ENCODE peak calls at places on chromosomes 5 and 9, in five cellular contexts. One of them, this sample, is unnamed.

GRCh38 chr9:133735415-133735775 is 2.8 kb downstream of the SARDH start:
- DNase-seq in substantia nigra: no peak
- DNase-seq in heart right ventricle: no peak
- DNase-seq in GM23248: no peak
- DNase-seq in CD8-positive, alpha-beta T cell: no peak
- DNase-seq in this sample: no peak

GRCh38 chr9:91374939-91375338 is 13.2 kb upstream of the AUH start:
- DNase-seq in substantia nigra: no peak
- DNase-seq in heart right ventricle: no peak
- DNase-seq in GM23248: peak; percentile 73
- DNase-seq in CD8-positive, alpha-beta T cell: no peak
- DNase-seq in this sample: no peak

GRCh38 chr9:127188396-127188795 is 66.0 kb upstream of the ANGPTL2 start:
- DNase-seq in substantia nigra: no peak
- DNase-seq in heart right ventricle: no peak
- DNase-seq in GM23248: no peak
- DNase-seq in CD8-positive, alpha-beta T cell: no peak
- DNase-seq in this sample: no peak

GRCh38 chr9:11233693-11234092 is 620.9 kb upstream of the PTPRD start:
- DNase-seq in substantia nigra: no peak
- DNase-seq in heart right ventricle: no peak
- DNase-seq in GM23248: no peak
- DNase-seq in CD8-positive, alpha-beta T cell: no peak
- DNase-seq in this sample: no peak

GRCh38 chr9:38066907-38067610 is 2.0 kb downstream of the SHB start:
- DNase-seq in substantia nigra: no peak
- DNase-seq in heart right ventricle: peak; percentile 57
- DNase-seq in GM23248: peak; percentile 63
- DNase-seq in CD8-positive, alpha-beta T cell: peak; percentile 27
- DNase-seq in this sample: no peak

GRCh38 chr9:133107245-133107722 is 13.8 kb downstream of the RALGDS start:
- DNase-seq in substantia nigra: no peak
- DNase-seq in heart right ventricle: no peak
- DNase-seq in GM23248: no peak
- DNase-seq in CD8-positive, alpha-beta T cell: no peak
- DNase-seq in this sample: no peak

GRCh38 chr5:35777358-35778087 is 79.2 kb upstream of the IL7R start:
- DNase-seq in substantia nigra: no peak
- DNase-seq in heart right ventricle: no peak
- DNase-seq in GM23248: peak; percentile 96
- DNase-seq in CD8-positive, alpha-beta T cell: peak; percentile 72
- DNase-seq in this sample: peak; percentile 51

GRCh38 chr5:153256-153655 is 38.0 kb upstream of the LRRC14B start:
- DNase-seq in substantia nigra: no peak
- DNase-seq in heart right ventricle: no peak
- DNase-seq in GM23248: peak; percentile 48
- DNase-seq in CD8-positive, alpha-beta T cell: no peak
- DNase-seq in this sample: no peak

GRCh38 chr9:73133921-73134407 is 17.7 kb upstream of the ANXA1 start:
- DNase-seq in substantia nigra: no peak
- DNase-seq in heart right ventricle: no peak
- DNase-seq in GM23248: peak; percentile 76
- DNase-seq in CD8-positive, alpha-beta T cell: no peak
- DNase-seq in this sample: no peak

GRCh38 chr5:18745988-18746615 is 1111.8 kb downstream of the TAF11L14 start:
- DNase-seq in substantia nigra: no peak
- DNase-seq in heart right ventricle: no peak
- DNase-seq in GM23248: peak; percentile 17
- DNase-seq in CD8-positive, alpha-beta T cell: peak; percentile 47
- DNase-seq in this sample: peak; percentile 21

GRCh38 chr9:133490865-133491655 is 12.2 kb upstream of the SLC2A6 start:
- DNase-seq in substantia nigra: no peak
- DNase-seq in heart right ventricle: no peak
- DNase-seq in GM23248: no peak
- DNase-seq in CD8-positive, alpha-beta T cell: no peak
- DNase-seq in this sample: no peak

GRCh38 chr5:1199340-1199648 is 2.1 kb upstream of the SLC6A19 start:
- DNase-seq in substantia nigra: no peak
- DNase-seq in heart right ventricle: no peak
- DNase-seq in GM23248: no peak
- DNase-seq in CD8-positive, alpha-beta T cell: no peak
- DNase-seq in this sample: no peak

GRCh38 chr5:150063638-150064037 is 22.7 kb downstream of the CSF1R start:
- DNase-seq in substantia nigra: no peak
- DNase-seq in heart right ventricle: no peak
- DNase-seq in GM23248: no peak
- DNase-seq in CD8-positive, alpha-beta T cell: no peak
- DNase-seq in this sample: no peak
- H3K27ac ChIP-seq in substantia nigra: no peak overlapping the region
- H3K27ac ChIP-seq in heart right ventricle: no peak overlapping the region
- H3K27ac ChIP-seq in GM23248: no peak overlapping the region
- H3K27ac ChIP-seq in CD8-positive, alpha-beta T cell: no peak overlapping the region
- H3K27ac ChIP-seq in this sample: no peak overlapping the region

GRCh38 chr5:97183930-97184213 is 825 bp upstream of the RIOK2 start:
- DNase-seq in substantia nigra: no peak
- DNase-seq in heart right ventricle: no peak
- DNase-seq in GM23248: no peak
- DNase-seq in CD8-positive, alpha-beta T cell: no peak
- DNase-seq in this sample: no peak
- H3K27ac ChIP-seq in substantia nigra: peak overlapping the region; percentile 95
- H3K27ac ChIP-seq in heart right ventricle: peak overlapping the region; percentile 94
- H3K27ac ChIP-seq in GM23248: peak overlapping the region; percentile 97
- H3K27ac ChIP-seq in CD8-positive, alpha-beta T cell: peak overlapping the region; percentile 89
- H3K27ac ChIP-seq in this sample: peak overlapping the region; percentile 91

DNA sequence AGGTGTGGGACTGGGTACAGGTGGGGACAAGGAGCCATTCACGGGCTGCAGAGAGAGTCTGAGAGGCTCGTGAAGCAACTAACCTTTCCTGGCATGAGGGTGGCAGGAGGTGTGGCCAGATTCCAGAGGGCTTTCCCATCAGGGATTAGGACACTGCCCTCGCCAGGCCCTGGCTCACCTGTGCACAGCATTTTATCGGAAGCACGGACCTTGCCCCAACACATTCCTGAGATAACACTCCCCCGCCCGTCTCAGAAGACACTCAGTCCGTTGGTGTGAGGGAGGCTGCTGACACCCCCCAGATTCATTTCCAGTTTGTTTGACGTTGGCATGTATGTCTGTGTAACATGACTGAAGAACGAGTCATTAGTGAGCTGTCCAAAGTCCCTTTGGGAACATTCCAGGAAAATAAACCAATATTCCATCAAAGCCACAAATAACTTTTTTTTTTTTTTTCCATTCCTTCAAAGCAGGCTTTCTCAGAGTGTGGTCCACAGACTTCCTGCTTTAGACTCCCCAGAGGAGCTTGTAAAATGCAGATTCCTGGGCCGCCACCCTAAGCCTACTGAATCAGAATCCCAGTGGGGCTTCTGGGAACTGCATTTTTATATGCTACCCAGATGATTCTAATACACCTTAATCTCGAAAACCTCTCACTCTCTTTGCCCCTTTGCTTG is 23.4 kb downstream of the WWC1 start:
- DNase-seq in substantia nigra: no peak
- DNase-seq in heart right ventricle: no peak
- DNase-seq in GM23248: peak; percentile 94
- DNase-seq in CD8-positive, alpha-beta T cell: no peak
- DNase-seq in this sample: no peak
- H3K27ac ChIP-seq in substantia nigra: no peak overlapping the region
- H3K27ac ChIP-seq in heart right ventricle: no peak overlapping the region
- H3K27ac ChIP-seq in GM23248: peak overlapping the region; percentile 9
- H3K27ac ChIP-seq in CD8-positive, alpha-beta T cell: no peak overlapping the region
- H3K27ac ChIP-seq in this sample: no peak overlapping the region

GRCh38 chr5:157059891-157060290 is 975 bp upstream of the HAVCR1 start:
- DNase-seq in substantia nigra: no peak
- DNase-seq in heart right ventricle: no peak
- DNase-seq in GM23248: peak; percentile 60
- DNase-seq in CD8-positive, alpha-beta T cell: no peak
- DNase-seq in this sample: no peak
- H3K27ac ChIP-seq in substantia nigra: no peak overlapping the region
- H3K27ac ChIP-seq in heart right ventricle: no peak overlapping the region
- H3K27ac ChIP-seq in GM23248: no peak overlapping the region
- H3K27ac ChIP-seq in CD8-positive, alpha-beta T cell: no peak overlapping the region
- H3K27ac ChIP-seq in this sample: no peak overlapping the region

GRCh38 chr5:138180183-138180782 is 1.4 kb downstream of the KIF20A start:
- DNase-seq in substantia nigra: no peak
- DNase-seq in heart right ventricle: no peak
- DNase-seq in GM23248: peak; percentile 71
- DNase-seq in CD8-positive, alpha-beta T cell: no peak
- DNase-seq in this sample: no peak
- H3K27ac ChIP-seq in substantia nigra: no peak overlapping the region
- H3K27ac ChIP-seq in heart right ventricle: no peak overlapping the region
- H3K27ac ChIP-seq in GM23248: no peak overlapping the region
- H3K27ac ChIP-seq in CD8-positive, alpha-beta T cell: no peak overlapping the region
- H3K27ac ChIP-seq in this sample: no peak overlapping the region

GRCh38 chr5:119322312-119322947 is 33.4 kb upstream of the TNFAIP8 start:
- DNase-seq in substantia nigra: no peak
- DNase-seq in heart right ventricle: no peak
- DNase-seq in GM23248: no peak
- DNase-seq in CD8-positive, alpha-beta T cell: no peak
- DNase-seq in this sample: no peak
- H3K27ac ChIP-seq in substantia nigra: no peak overlapping the region
- H3K27ac ChIP-seq in heart right ventricle: peak overlapping the region; percentile 55
- H3K27ac ChIP-seq in GM23248: no peak overlapping the region
- H3K27ac ChIP-seq in CD8-positive, alpha-beta T cell: no peak overlapping the region
- H3K27ac ChIP-seq in this sample: peak overlapping the region; percentile 35

DNA sequence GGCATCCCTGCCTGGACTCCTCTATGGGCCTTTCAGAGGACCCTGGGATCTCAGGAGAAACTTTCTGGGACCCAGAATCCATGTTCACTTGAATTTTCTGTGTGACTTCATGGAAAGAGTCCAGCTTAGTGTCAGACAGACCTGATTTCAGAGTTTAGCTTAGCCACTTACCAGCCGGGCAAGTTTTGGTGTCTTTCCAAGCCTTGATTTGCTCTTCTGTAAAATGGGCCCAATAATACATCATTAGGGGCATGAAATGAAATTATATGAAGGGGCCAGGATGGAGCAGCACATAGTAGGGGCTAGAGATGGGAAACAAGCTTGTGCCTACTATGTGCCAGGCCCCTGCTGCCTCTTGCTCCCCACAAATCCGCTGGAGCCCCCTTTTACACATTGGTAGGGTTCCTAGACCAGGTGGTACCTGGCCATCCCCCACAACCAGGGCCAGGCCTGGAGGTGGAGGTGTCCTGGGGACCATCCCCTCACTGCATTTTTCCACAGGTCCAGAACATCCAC is 33.2 kb upstream of the RPL26L1 start:
- DNase-seq in substantia nigra: no peak
- DNase-seq in heart right ventricle: no peak
- DNase-seq in GM23248: no peak
- DNase-seq in CD8-positive, alpha-beta T cell: no peak
- DNase-seq in this sample: no peak
- H3K27ac ChIP-seq in substantia nigra: no peak overlapping the region
- H3K27ac ChIP-seq in heart right ventricle: no peak overlapping the region
- H3K27ac ChIP-seq in GM23248: no peak overlapping the region
- H3K27ac ChIP-seq in CD8-positive, alpha-beta T cell: no peak overlapping the region
- H3K27ac ChIP-seq in this sample: no peak overlapping the region

GRCh38 chr9:76322810-76323209 is 71.4 kb downstream of the RFK start:
- DNase-seq in substantia nigra: no peak
- DNase-seq in heart right ventricle: no peak
- DNase-seq in GM23248: no peak
- DNase-seq in CD8-positive, alpha-beta T cell: no peak
- DNase-seq in this sample: no peak
- H3K27ac ChIP-seq in substantia nigra: no peak overlapping the region
- H3K27ac ChIP-seq in heart right ventricle: no peak overlapping the region
- H3K27ac ChIP-seq in GM23248: no peak overlapping the region
- H3K27ac ChIP-seq in CD8-positive, alpha-beta T cell: no peak overlapping the region
- H3K27ac ChIP-seq in this sample: no peak overlapping the region

DNA sequence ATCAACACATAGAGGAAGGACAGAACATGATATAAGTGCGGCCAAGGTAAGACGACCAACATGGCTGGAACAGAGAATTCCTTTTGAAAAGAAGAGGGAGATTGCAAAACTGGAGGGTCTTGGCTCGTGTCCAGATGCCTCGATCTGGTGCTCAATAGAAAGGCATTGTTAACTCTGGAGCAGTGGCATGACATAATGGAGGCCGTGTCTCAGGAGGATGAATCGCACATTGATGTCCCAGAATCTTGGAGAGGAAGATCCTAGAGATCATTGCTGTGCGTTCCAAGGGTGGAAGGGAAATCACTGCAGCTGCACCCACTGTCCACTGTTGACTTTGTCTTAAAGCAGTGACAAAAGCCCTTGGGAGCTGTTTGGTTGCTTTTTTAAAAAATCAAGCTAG is 30.9 kb downstream of the GRAMD2B start:
- DNase-seq in substantia nigra: peak; percentile 21
- DNase-seq in heart right ventricle: peak; percentile 39
- DNase-seq in GM23248: no peak
- DNase-seq in CD8-positive, alpha-beta T cell: no peak
- DNase-seq in this sample: no peak
- H3K27ac ChIP-seq in substantia nigra: peak overlapping the region; percentile 76
- H3K27ac ChIP-seq in heart right ventricle: no peak overlapping the region
- H3K27ac ChIP-seq in GM23248: peak overlapping the region; percentile 8
- H3K27ac ChIP-seq in CD8-positive, alpha-beta T cell: no peak overlapping the region
- H3K27ac ChIP-seq in this sample: no peak overlapping the region